ENCODE peak calls at places on chromosomes 6 and 20, in nine cellular contexts. T is effector memory CD4-positive, alpha-beta T cell; H is SK-N-SH; R is tibial artery; L is sigmoid colon; Z is Caco-2; Y is Peyer's patch; E is CD4-positive, CD25-positive, alpha-beta regulatory T cell; N is keratinocyte. U is an unnamed sample.
A peak's percentile ranks its signal among the peaks of the same experiment; 100 is the strongest.

GRCh38 chr6:89799111-89799510 is 20.5 kb downstream of the MDN1 start:
- DNase-seq in T (no peak), H (no peak), R (no peak), L (no peak), Z (no peak), Y (no peak), E (no peak), N (no peak), U (no peak)

GRCh38 chr20:1122388-1123315 is 4.2 kb downstream of the PSMF1 start:
- DNase-seq in T (no peak), H (no peak), R (peak; percentile 36), L (no peak), Z (no peak), Y (peak; percentile 54), E (no peak), N (no peak), U (no peak)

GRCh38 chr6:170522565-170523183 is 30.4 kb downstream of the PSMB1 start:
- DNase-seq in T (no peak), H (peak; percentile 51), R (no peak), L (no peak), Z (peak; percentile 31), Y (no peak), E (no peak), N (no peak), U (no peak)

GRCh38 chr6:90406142-90406794 is 109.6 kb upstream of the BACH2 start:
- DNase-seq in T (no peak), H (no peak), R (no peak), L (no peak), Z (no peak), Y (no peak), E (peak; percentile 71), N (peak; percentile 38), U (no peak)

GRCh38 chr6:79570802-79571367 is 33.7 kb upstream of the LCA5 start:
- DNase-seq in T (no peak), H (peak; percentile 54), R (no peak), L (no peak), Z (peak; percentile 17), Y (no peak), E (peak; percentile 49), N (no peak), U (no peak)

GRCh38 chr6:137989696-137990095 is 117.5 kb downstream of the PERP start:
- DNase-seq in T (no peak), H (no peak), R (no peak), L (no peak), Z (no peak), Y (no peak), E (no peak), N (no peak), U (no peak)

GRCh38 chr6:150293423-150294280 is 75.2 kb upstream of the IYD start:
- DNase-seq in T (no peak), H (no peak), R (no peak), L (no peak), Z (no peak), Y (peak; percentile 49), E (no peak), N (no peak), U (no peak)

GRCh38 chr20:8018928-8019177 is 708 bp downstream of the TMX4 start:
- DNase-seq in T (no peak), H (no peak), R (no peak), L (no peak), Z (no peak), Y (peak; percentile 52), E (no peak), N (peak; percentile 2), U (no peak)

GRCh38 chr6:6812427-6812826 is 223.9 kb downstream of the LY86 start:
- DNase-seq in T (no peak), H (no peak), R (no peak), L (no peak), Z (no peak), Y (peak; percentile 11), E (no peak), N (no peak), U (no peak)

GRCh38 chr6:167226791-167227190 is 64.3 kb upstream of the UNC93A start:
- DNase-seq in T (no peak), H (no peak), R (no peak), L (no peak), Z (no peak), Y (no peak), E (no peak), N (no peak), U (no peak)

GRCh38 chr6:137213813-137214212 is 5.4 kb downstream of the IFNGR1 start:
- DNase-seq in T (no peak), H (no peak), R (no peak), L (no peak), Z (no peak), Y (no peak), E (no peak), N (no peak), U (no peak)

GRCh38 chr6:155171109-155171746 is 92.6 kb upstream of the CLDN20 start:
- DNase-seq in T (peak; percentile 51), H (no peak), R (peak; percentile 60), L (peak; percentile 72), Z (no peak), Y (peak; percentile 57), E (peak; percentile 87), N (peak; percentile 73), U (peak; percentile 78)

GRCh38 chr6:145749632-145750031 is 14.3 kb upstream of the EPM2A start:
- DNase-seq in T (no peak), H (no peak), R (no peak), L (no peak), Z (no peak), Y (no peak), E (peak; percentile 73), N (no peak), U (no peak)

GRCh38 chr20:7348253-7348652 is 580.8 kb downstream of the BMP2 start:
- DNase-seq in T (no peak), H (no peak), R (no peak), L (no peak), Z (no peak), Y (no peak), E (no peak), N (no peak), U (no peak)

GRCh38 chr6:44094403-44095242 is 32.6 kb downstream of the MRPL14 start:
- DNase-seq in T (no peak), H (no peak), R (no peak), L (no peak), Z (peak; percentile 50), Y (peak; percentile 55), E (no peak), N (no peak), U (no peak)

GRCh38 chr6:160424256-160424655 is 76.1 kb downstream of the SLC22A3 start:
- DNase-seq in T (no peak), H (no peak), R (no peak), L (no peak), Z (no peak), Y (no peak), E (no peak), N (peak; percentile 55), U (no peak)

GRCh38 chr6:292506-293184 is 358 bp downstream of the DUSP22 start:
- DNase-seq in T (peak; percentile 70), H (no peak), R (peak; percentile 77), L (peak; percentile 86), Z (no peak), Y (peak; percentile 96), E (peak; percentile 94), N (no peak), U (peak; percentile 88)
- H3K4me1 ChIP-seq in T (peaks cover 16% of the 10 kb centered on the region), H (no peaks in the 10 kb centered on the region), R (peaks cover 28% of the 10 kb centered on the region), L (peaks cover 27% of the 10 kb centered on the region), Z (no peaks in the 10 kb centered on the region), Y (peaks cover 29% of the 10 kb centered on the region), E (peaks cover 42% of the 10 kb centered on the region), N (peaks cover 24% of the 10 kb centered on the region), U (peaks cover 2% of the 10 kb centered on the region)

DNA sequence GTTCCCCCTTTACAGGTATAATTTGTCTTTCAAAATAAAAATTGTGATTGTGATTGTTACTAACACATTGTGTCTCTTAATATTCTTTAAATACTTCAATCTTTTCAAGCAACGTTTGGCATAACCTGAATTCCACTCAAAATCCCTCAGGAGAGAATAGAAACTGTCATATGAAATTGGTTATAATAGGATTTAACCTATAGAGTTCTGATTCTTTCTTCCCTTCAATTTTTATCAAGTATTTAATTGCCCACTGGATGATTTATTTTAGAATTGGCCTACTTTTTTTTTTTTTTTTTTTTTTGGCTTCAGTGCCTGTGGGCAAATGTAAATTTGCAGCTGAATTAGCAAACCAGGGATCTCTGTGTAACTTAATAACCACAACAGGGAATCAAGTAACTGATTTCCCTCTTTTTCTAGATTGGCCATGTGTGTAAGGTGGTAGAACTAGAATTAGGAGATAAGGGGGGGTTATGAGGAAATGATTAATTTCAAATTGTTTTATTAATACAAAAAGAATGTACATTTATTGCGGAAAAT is 157.0 kb downstream of the SOX4 start:
- DNase-seq in T (no peak), H (peak; percentile 58), R (no peak), L (no peak), Z (no peak), Y (no peak), E (no peak), N (no peak), U (no peak)
- H3K4me1 ChIP-seq in T (no peaks in the 10 kb centered on the region), H (peaks cover 39% of the 10 kb centered on the region), R (no peaks in the 10 kb centered on the region), L (peaks cover 48% of the 10 kb centered on the region), Z (peaks cover 26% of the 10 kb centered on the region), Y (no peaks in the 10 kb centered on the region), E (no peaks in the 10 kb centered on the region), N (peaks cover 28% of the 10 kb centered on the region), U (no peaks in the 10 kb centered on the region)

DNA sequence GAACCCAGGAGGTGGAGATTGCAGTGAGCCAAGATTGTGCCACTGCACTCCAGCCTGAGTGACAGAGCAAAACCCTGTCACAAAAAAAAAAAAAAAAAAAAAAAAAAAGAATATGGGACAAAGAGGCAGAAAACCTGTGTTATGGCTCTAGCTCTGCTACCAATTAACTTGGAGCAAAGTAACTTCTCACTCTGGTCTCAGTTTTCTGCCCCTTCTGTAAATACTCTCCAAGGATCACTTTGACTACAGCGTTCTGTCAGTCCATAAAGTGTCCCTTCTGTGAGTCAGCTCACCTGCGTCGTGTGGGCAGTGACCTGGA is 24.6 kb downstream of the C6orf132 start:
- DNase-seq in T (no peak), H (no peak), R (no peak), L (no peak), Z (no peak), Y (no peak), E (no peak), N (no peak), U (no peak)
- H3K4me1 ChIP-seq in T (no peaks in the 10 kb centered on the region), H (peaks cover 5% of the 10 kb centered on the region), R (peaks cover 14% of the 10 kb centered on the region), L (no peaks in the 10 kb centered on the region), Z (peaks cover 25% of the 10 kb centered on the region), Y (peaks cover 4% of the 10 kb centered on the region), E (no peaks in the 10 kb centered on the region), N (peaks cover 36% of the 10 kb centered on the region), U (no peaks in the 10 kb centered on the region)

GRCh38 chr6:17986656-17987575 is 519 bp downstream of the KIF13A start:
- DNase-seq in T (no peak), H (peak; percentile 83), R (peak; percentile 74), L (peak; percentile 86), Z (peak; percentile 59), Y (peak; percentile 73), E (peak; percentile 2), N (no peak), U (peak; percentile 86)

GRCh38 chr6:17984399-17984798 is 3.0 kb downstream of the KIF13A start:
- DNase-seq in T (no peak), H (no peak), R (no peak), L (no peak), Z (no peak), Y (no peak), E (no peak), N (no peak), U (no peak)

GRCh38 chr6:17983712-17984111 is 3.7 kb downstream of the KIF13A start:
- DNase-seq in T (no peak), H (no peak), R (no peak), L (no peak), Z (no peak), Y (peak; percentile 51), E (no peak), N (no peak), U (no peak)

GRCh38 chr6:17985934-17986655 is 1.3 kb downstream of the KIF13A start:
- DNase-seq in T (no peak), H (no peak), R (no peak), L (no peak), Z (no peak), Y (no peak), E (no peak), N (no peak), U (no peak)

GRCh38 chr6:17984822-17985660 is 2.4 kb downstream of the KIF13A start:
- DNase-seq in T (no peak), H (no peak), R (no peak), L (no peak), Z (no peak), Y (no peak), E (no peak), N (no peak), U (no peak)
- H3K4me1 ChIP-seq in T (peaks cover 6% of the 10 kb centered on the region), H (peaks cover 10% of the 10 kb centered on the region), R (peaks cover 40% of the 10 kb centered on the region), L (peaks cover 48% of the 10 kb centered on the region), Z (peaks cover 5% of the 10 kb centered on the region), Y (peaks cover 9% of the 10 kb centered on the region), E (peaks cover 7% of the 10 kb centered on the region), N (peaks cover 42% of the 10 kb centered on the region), U (no peaks in the 10 kb centered on the region)

U was measured in aorta.